ENCODE peak calls at places on chromosomes 11 and 22, in ten cellular contexts. One of them, this sample, is unnamed.

GRCh38 chr11:35598254-35599125 is 19.8 kb upstream of the FJX1 start:
- DNase-seq in NCI-H2171: no peak
- DNase-seq in endothelial cell: no peak
- DNase-seq in AG08395: no peak
- DNase-seq in CD8-positive, alpha-beta memory T cell: no peak
- DNase-seq in mucosa of gallbladder: no peak
- DNase-seq in cardiac fibroblast: peak
- DNase-seq in H4: no peak
- DNase-seq in GM12865: peak
- DNase-seq in astrocyte of the spinal cord: no peak
- DNase-seq in this sample: peak

GRCh38 chr22:42185915-42186439 is 55.4 kb upstream of the CYP2D6 start:
- DNase-seq in mucosa of gallbladder: no peak
- DNase-seq in endothelial cell: no peak
- DNase-seq in astrocyte of the spinal cord: no peak
- DNase-seq in cardiac fibroblast: no peak
- DNase-seq in AG08395: no peak
- DNase-seq in GM12865: no peak
- DNase-seq in H4: no peak
- DNase-seq in NCI-H2171: no peak
- DNase-seq in CD8-positive, alpha-beta memory T cell: no peak
- DNase-seq in this sample: no peak

GRCh38 chr22:28440517-28441366 is 238.9 kb downstream of the TTC28 start:
- DNase-seq in CD8-positive, alpha-beta memory T cell: no peak
- DNase-seq in GM12865: no peak
- DNase-seq in astrocyte of the spinal cord: peak
- DNase-seq in endothelial cell: no peak
- DNase-seq in NCI-H2171: no peak
- DNase-seq in AG08395: peak
- DNase-seq in mucosa of gallbladder: no peak
- DNase-seq in cardiac fibroblast: peak
- DNase-seq in H4: no peak
- DNase-seq in this sample: no peak

GRCh38 chr11:6061475-6061874 is 30.9 kb upstream of the OR56A1 start:
- DNase-seq in CD8-positive, alpha-beta memory T cell: no peak
- DNase-seq in H4: no peak
- DNase-seq in AG08395: no peak
- DNase-seq in cardiac fibroblast: no peak
- DNase-seq in endothelial cell: no peak
- DNase-seq in mucosa of gallbladder: no peak
- DNase-seq in GM12865: no peak
- DNase-seq in NCI-H2171: no peak
- DNase-seq in astrocyte of the spinal cord: no peak
- DNase-seq in this sample: no peak

GRCh38 chr11:94803491-94803890 is 35.3 kb downstream of the AMOTL1 start:
- DNase-seq in AG08395: no peak
- DNase-seq in GM12865: no peak
- DNase-seq in mucosa of gallbladder: no peak
- DNase-seq in endothelial cell: no peak
- DNase-seq in H4: no peak
- DNase-seq in NCI-H2171: no peak
- DNase-seq in CD8-positive, alpha-beta memory T cell: no peak
- DNase-seq in astrocyte of the spinal cord: no peak
- DNase-seq in cardiac fibroblast: peak
- DNase-seq in this sample: no peak

GRCh38 chr11:64410396-64410718 is 51.4 kb downstream of the RPS6KA4 start:
- DNase-seq in GM12865: no peak
- DNase-seq in NCI-H2171: no peak
- DNase-seq in H4: no peak
- DNase-seq in CD8-positive, alpha-beta memory T cell: no peak
- DNase-seq in mucosa of gallbladder: no peak
- DNase-seq in astrocyte of the spinal cord: no peak
- DNase-seq in cardiac fibroblast: no peak
- DNase-seq in endothelial cell: no peak
- DNase-seq in AG08395: no peak
- DNase-seq in this sample: no peak

GRCh38 chr22:32341122-32341740 is 16.4 kb upstream of the RFPL3 start:
- DNase-seq in H4: no peak
- DNase-seq in NCI-H2171: no peak
- DNase-seq in mucosa of gallbladder: no peak
- DNase-seq in endothelial cell: no peak
- DNase-seq in AG08395: no peak
- DNase-seq in cardiac fibroblast: no peak
- DNase-seq in CD8-positive, alpha-beta memory T cell: no peak
- DNase-seq in GM12865: no peak
- DNase-seq in astrocyte of the spinal cord: no peak
- DNase-seq in this sample: no peak

GRCh38 chr22:41256254-41256897 is 15.6 kb upstream of the CHADL start:
- DNase-seq in endothelial cell: no peak
- DNase-seq in H4: peak
- DNase-seq in AG08395: peak
- DNase-seq in GM12865: no peak
- DNase-seq in CD8-positive, alpha-beta memory T cell: no peak
- DNase-seq in cardiac fibroblast: peak
- DNase-seq in NCI-H2171: no peak
- DNase-seq in mucosa of gallbladder: no peak
- DNase-seq in astrocyte of the spinal cord: peak
- DNase-seq in this sample: no peak

GRCh38 chr11:21588754-21589153 is 604.1 kb upstream of the ANO5 start:
- DNase-seq in H4: no peak
- DNase-seq in endothelial cell: no peak
- DNase-seq in GM12865: no peak
- DNase-seq in mucosa of gallbladder: no peak
- DNase-seq in NCI-H2171: no peak
- DNase-seq in cardiac fibroblast: no peak
- DNase-seq in CD8-positive, alpha-beta memory T cell: no peak
- DNase-seq in astrocyte of the spinal cord: no peak
- DNase-seq in AG08395: no peak
- DNase-seq in this sample: no peak

GRCh38 chr11:74650498-74650897 is 58.1 kb downstream of the POLD3 start:
- DNase-seq in GM12865: no peak
- DNase-seq in astrocyte of the spinal cord: peak
- DNase-seq in AG08395: peak
- DNase-seq in mucosa of gallbladder: peak
- DNase-seq in NCI-H2171: no peak
- DNase-seq in endothelial cell: no peak
- DNase-seq in H4: no peak
- DNase-seq in cardiac fibroblast: peak
- DNase-seq in CD8-positive, alpha-beta memory T cell: no peak
- DNase-seq in this sample: no peak

GRCh38 chr11:44848203-44848962 is 102.3 kb downstream of the TP53I11 start:
- DNase-seq in CD8-positive, alpha-beta memory T cell: no peak
- DNase-seq in endothelial cell: no peak
- DNase-seq in astrocyte of the spinal cord: no peak
- DNase-seq in NCI-H2171: no peak
- DNase-seq in GM12865: no peak
- DNase-seq in cardiac fibroblast: no peak
- DNase-seq in H4: no peak
- DNase-seq in mucosa of gallbladder: no peak
- DNase-seq in AG08395: no peak
- DNase-seq in this sample: no peak

GRCh38 chr22:42887523-42888507 is 30.7 kb upstream of the ARFGAP3 start:
- DNase-seq in astrocyte of the spinal cord: no peak
- DNase-seq in GM12865: no peak
- DNase-seq in H4: no peak
- DNase-seq in cardiac fibroblast: no peak
- DNase-seq in endothelial cell: no peak
- DNase-seq in AG08395: no peak
- DNase-seq in mucosa of gallbladder: peak
- DNase-seq in CD8-positive, alpha-beta memory T cell: no peak
- DNase-seq in NCI-H2171: no peak
- DNase-seq in this sample: no peak

GRCh38 chr11:45031912-45032519 is 81.3 kb upstream of the TP53I11 start:
- DNase-seq in endothelial cell: no peak
- DNase-seq in mucosa of gallbladder: no peak
- DNase-seq in cardiac fibroblast: no peak
- DNase-seq in CD8-positive, alpha-beta memory T cell: no peak
- DNase-seq in GM12865: peak
- DNase-seq in H4: no peak
- DNase-seq in astrocyte of the spinal cord: no peak
- DNase-seq in AG08395: no peak
- DNase-seq in NCI-H2171: no peak
- DNase-seq in this sample: no peak

GRCh38 chr11:116853461-116854073 is 16.1 kb upstream of the APOA1 start:
- DNase-seq in cardiac fibroblast: peak
- DNase-seq in AG08395: peak
- DNase-seq in CD8-positive, alpha-beta memory T cell: peak
- DNase-seq in mucosa of gallbladder: peak
- DNase-seq in astrocyte of the spinal cord: peak
- DNase-seq in NCI-H2171: no peak
- DNase-seq in H4: peak
- DNase-seq in GM12865: peak
- DNase-seq in endothelial cell: no peak
- DNase-seq in this sample: no peak

GRCh38 chr11:77253690-77254089 is 47.8 kb downstream of the GDPD4 start:
- DNase-seq in GM12865: no peak
- DNase-seq in NCI-H2171: no peak
- DNase-seq in CD8-positive, alpha-beta memory T cell: no peak
- DNase-seq in endothelial cell: no peak
- DNase-seq in AG08395: no peak
- DNase-seq in H4: no peak
- DNase-seq in cardiac fibroblast: no peak
- DNase-seq in mucosa of gallbladder: no peak
- DNase-seq in astrocyte of the spinal cord: no peak
- DNase-seq in this sample: no peak

GRCh38 chr22:48444320-48445112 is 1383.2 kb downstream of the BRD1 start:
- DNase-seq in NCI-H2171: no peak
- DNase-seq in AG08395: peak
- DNase-seq in CD8-positive, alpha-beta memory T cell: no peak
- DNase-seq in cardiac fibroblast: no peak
- DNase-seq in H4: no peak
- DNase-seq in GM12865: peak
- DNase-seq in mucosa of gallbladder: no peak
- DNase-seq in endothelial cell: no peak
- DNase-seq in astrocyte of the spinal cord: no peak
- DNase-seq in this sample: no peak

GRCh38 chr22:30523646-30524489 is 18.4 kb upstream of the SEC14L4 start:
- DNase-seq in endothelial cell: no peak
- DNase-seq in mucosa of gallbladder: no peak
- DNase-seq in astrocyte of the spinal cord: no peak
- DNase-seq in H4: no peak
- DNase-seq in cardiac fibroblast: peak
- DNase-seq in GM12865: no peak
- DNase-seq in AG08395: no peak
- DNase-seq in CD8-positive, alpha-beta memory T cell: no peak
- DNase-seq in NCI-H2171: no peak
- DNase-seq in this sample: no peak

GRCh38 chr11:86693501-86693900 is 21.1 kb upstream of the ME3 start:
- DNase-seq in H4: no peak
- DNase-seq in mucosa of gallbladder: no peak
- DNase-seq in cardiac fibroblast: no peak
- DNase-seq in astrocyte of the spinal cord: no peak
- DNase-seq in GM12865: no peak
- DNase-seq in AG08395: no peak
- DNase-seq in CD8-positive, alpha-beta memory T cell: no peak
- DNase-seq in NCI-H2171: no peak
- DNase-seq in endothelial cell: no peak
- DNase-seq in this sample: no peak

GRCh38 chr11:70315726-70316125 is 45.2 kb downstream of the PPFIA1 start:
- DNase-seq in endothelial cell: no peak
- DNase-seq in CD8-positive, alpha-beta memory T cell: no peak
- DNase-seq in AG08395: no peak
- DNase-seq in cardiac fibroblast: no peak
- DNase-seq in astrocyte of the spinal cord: no peak
- DNase-seq in H4: no peak
- DNase-seq in NCI-H2171: no peak
- DNase-seq in mucosa of gallbladder: no peak
- DNase-seq in GM12865: no peak
- DNase-seq in this sample: no peak

GRCh38 chr22:41984006-41984405 is 14.6 kb upstream of the WBP2NL start:
- DNase-seq in CD8-positive, alpha-beta memory T cell: no peak
- DNase-seq in AG08395: no peak
- DNase-seq in mucosa of gallbladder: no peak
- DNase-seq in endothelial cell: no peak
- DNase-seq in NCI-H2171: no peak
- DNase-seq in astrocyte of the spinal cord: no peak
- DNase-seq in GM12865: no peak
- DNase-seq in H4: no peak
- DNase-seq in cardiac fibroblast: no peak
- DNase-seq in this sample: no peak

GRCh38 chr11:94142308-94143277 is 14.0 kb downstream of the PANX1 start:
- DNase-seq in CD8-positive, alpha-beta memory T cell: no peak
- DNase-seq in cardiac fibroblast: peak
- DNase-seq in GM12865: no peak
- DNase-seq in NCI-H2171: no peak
- DNase-seq in astrocyte of the spinal cord: no peak
- DNase-seq in endothelial cell: no peak
- DNase-seq in mucosa of gallbladder: no peak
- DNase-seq in H4: no peak
- DNase-seq in AG08395: no peak
- DNase-seq in this sample: no peak